ENCODE peak calls at places on chromosome 2, in ten cellular contexts. F, V, R, P, B, I, H, A, S and M are unnamed samples.
A peak's percentile ranks its signal among the peaks of the same experiment; 100 is the strongest.

GRCh38 chr2:178193496-178193822 is 853 bp upstream of the OSBPL6 start:
- DNase-seq in F (no peak), V (no peak), R (no peak), P (no peak), B (no peak), I (no peak), H (no peak), A (no peak), S (no peak), M (no peak)

GRCh38 chr2:229914182-229914581 is 7.6 kb downstream of the TRIP12 start:
- DNase-seq in F (no peak), V (no peak), R (no peak), P (no peak), B (no peak), I (no peak), H (no peak), A (no peak), S (no peak), M (no peak)

GRCh38 chr2:33272001-33272400 is 204.4 kb upstream of the RASGRP3 start:
- DNase-seq in F (peak; percentile 29), V (no peak), R (no peak), P (no peak), B (no peak), I (no peak), H (no peak), A (no peak), S (no peak), M (no peak)

GRCh38 chr2:84958135-84959044 is 12.6 kb upstream of the KCMF1 start:
- DNase-seq in F (no peak), V (no peak), R (no peak), P (peak; percentile 74), B (peak; percentile 75), I (peak; percentile 64), H (no peak), A (no peak), S (peak; percentile 80), M (peak; percentile 56)

GRCh38 chr2:8488001-8488738 is 193.7 kb upstream of the ID2 start:
- DNase-seq in F (peak; percentile 70), V (peak; percentile 39), R (peak; percentile 53), P (no peak), B (no peak), I (no peak), H (peak; percentile 77), A (no peak), S (no peak), M (no peak)

GRCh38 chr2:158460632-158461297 is 4.0 kb downstream of the PKP4 start:
- DNase-seq in F (no peak), V (no peak), R (no peak), P (no peak), B (no peak), I (no peak), H (no peak), A (no peak), S (no peak), M (no peak)

GRCh38 chr2:45302011-45302325 is 292.7 kb upstream of the SIX2 start:
- DNase-seq in F (no peak), V (no peak), R (no peak), P (no peak), B (no peak), I (no peak), H (no peak), A (no peak), S (no peak), M (no peak)

GRCh38 chr2:137960223-137960622 is 4.0 kb upstream of the HNMT start:
- DNase-seq in F (no peak), V (no peak), R (no peak), P (no peak), B (no peak), I (no peak), H (no peak), A (no peak), S (no peak), M (no peak)

GRCh38 chr2:121489284-121489683 is 41.4 kb upstream of the RNU4ATAC start:
- DNase-seq in F (no peak), V (no peak), R (no peak), P (no peak), B (peak; percentile 73), I (peak; percentile 65), H (no peak), A (no peak), S (no peak), M (peak; percentile 70)

GRCh38 chr2:134791606-134792005 is 46.8 kb upstream of the ACMSD start:
- DNase-seq in F (no peak), V (no peak), R (no peak), P (no peak), B (no peak), I (no peak), H (no peak), A (no peak), S (no peak), M (no peak)

GRCh38 chr2:36672199-36672598 is 24.3 kb upstream of the VIT start:
- DNase-seq in F (no peak), V (no peak), R (no peak), P (no peak), B (no peak), I (no peak), H (no peak), A (no peak), S (no peak), M (no peak)

GRCh38 chr2:238525990-238526389 is 99.3 kb downstream of the ASB1 start:
- DNase-seq in F (no peak), V (no peak), R (no peak), P (no peak), B (peak; percentile 35), I (no peak), H (no peak), A (no peak), S (no peak), M (no peak)